ENCODE peak calls at places on chromosomes 6 and 20, in four cellular contexts. One of them, this sample, is unnamed.
A peak's percentile ranks its signal among the peaks of the same experiment; 100 is the strongest.

GRCh38 chr6:168886964-168887363 is 366.7 kb downstream of the THBS2 start:
- DNase-seq in transverse colon: no peak
- DNase-seq in GM12878: no peak
- DNase-seq in ovary: no peak
- DNase-seq in this sample: no peak

GRCh38 chr6:28880894-28881780 is 42.6 kb downstream of the TRIM27 start:
- DNase-seq in transverse colon: peak; percentile 71
- DNase-seq in GM12878: no peak
- DNase-seq in ovary: peak; percentile 87
- DNase-seq in this sample: peak; percentile 82

GRCh38 chr6:17768388-17768787 is 61.7 kb upstream of the NUP153 start:
- DNase-seq in GM12878: no peak
- DNase-seq in transverse colon: no peak
- DNase-seq in ovary: no peak
- DNase-seq in this sample: no peak

GRCh38 chr6:2659882-2660281 is 90.8 kb downstream of the MYLK4 start:
- DNase-seq in ovary: no peak
- DNase-seq in GM12878: no peak
- DNase-seq in transverse colon: no peak
- DNase-seq in this sample: no peak

GRCh38 chr6:65182681-65183080 is 524.3 kb downstream of the EYS start:
- DNase-seq in ovary: peak; percentile 3
- DNase-seq in GM12878: no peak
- DNase-seq in transverse colon: no peak
- DNase-seq in this sample: no peak

GRCh38 chr6:20424679-20425078 is 23.0 kb downstream of the E2F3 start:
- DNase-seq in transverse colon: no peak
- DNase-seq in GM12878: no peak
- DNase-seq in ovary: no peak
- DNase-seq in this sample: no peak

GRCh38 chr6:100121854-100122609 is 128.0 kb upstream of the MCHR2 start:
- DNase-seq in transverse colon: no peak
- DNase-seq in GM12878: no peak
- DNase-seq in ovary: no peak
- DNase-seq in this sample: no peak

GRCh38 chr20:56800088-56800487 is 171.0 kb downstream of the TFAP2C start:
- DNase-seq in transverse colon: no peak
- DNase-seq in GM12878: no peak
- DNase-seq in ovary: no peak
- DNase-seq in this sample: no peak

GRCh38 chr6:12175626-12176025 is 114.5 kb upstream of the EDN1 start:
- DNase-seq in GM12878: no peak
- DNase-seq in transverse colon: no peak
- DNase-seq in ovary: no peak
- DNase-seq in this sample: no peak

GRCh38 chr20:62888406-62888805 is 26.8 kb upstream of the TCFL5 start:
- DNase-seq in transverse colon: no peak
- DNase-seq in ovary: no peak
- DNase-seq in GM12878: no peak
- DNase-seq in this sample: no peak
- H3K36me3 ChIP-seq in transverse colon: peaks cover 1% of the 10 kb centered on the region
- H3K36me3 ChIP-seq in ovary: no peaks in the 10 kb centered on the region
- H3K36me3 ChIP-seq in GM12878: peaks cover 26% of the 10 kb centered on the region
- H3K36me3 ChIP-seq in this sample: peaks cover 47% of the 10 kb centered on the region

GRCh38 chr6:14647311-14647710 is 529.7 kb downstream of the CD83 start:
- DNase-seq in transverse colon: no peak
- DNase-seq in GM12878: no peak
- DNase-seq in ovary: no peak
- DNase-seq in this sample: peak; percentile 87
- TF ChIP-seq EP300 in transverse colon: peak; percentile 57
- TF ChIP-seq EP300 in GM12878: no peak
- TF ChIP-seq EP300 in ovary: no peak
- TF ChIP-seq EP300 in this sample: no peak

GRCh38 chr20:62158088-62158400 is 14.5 kb downstream of the SS18L1 start:
- DNase-seq in ovary: no peak
- DNase-seq in transverse colon: no peak
- DNase-seq in GM12878: no peak
- DNase-seq in this sample: no peak
- H3K36me3 ChIP-seq in ovary: no peaks in the 10 kb centered on the region
- H3K36me3 ChIP-seq in transverse colon: no peaks in the 10 kb centered on the region
- H3K36me3 ChIP-seq in GM12878: peaks cover 31% of the 10 kb centered on the region
- H3K36me3 ChIP-seq in this sample: peaks cover 37% of the 10 kb centered on the region

DNA sequence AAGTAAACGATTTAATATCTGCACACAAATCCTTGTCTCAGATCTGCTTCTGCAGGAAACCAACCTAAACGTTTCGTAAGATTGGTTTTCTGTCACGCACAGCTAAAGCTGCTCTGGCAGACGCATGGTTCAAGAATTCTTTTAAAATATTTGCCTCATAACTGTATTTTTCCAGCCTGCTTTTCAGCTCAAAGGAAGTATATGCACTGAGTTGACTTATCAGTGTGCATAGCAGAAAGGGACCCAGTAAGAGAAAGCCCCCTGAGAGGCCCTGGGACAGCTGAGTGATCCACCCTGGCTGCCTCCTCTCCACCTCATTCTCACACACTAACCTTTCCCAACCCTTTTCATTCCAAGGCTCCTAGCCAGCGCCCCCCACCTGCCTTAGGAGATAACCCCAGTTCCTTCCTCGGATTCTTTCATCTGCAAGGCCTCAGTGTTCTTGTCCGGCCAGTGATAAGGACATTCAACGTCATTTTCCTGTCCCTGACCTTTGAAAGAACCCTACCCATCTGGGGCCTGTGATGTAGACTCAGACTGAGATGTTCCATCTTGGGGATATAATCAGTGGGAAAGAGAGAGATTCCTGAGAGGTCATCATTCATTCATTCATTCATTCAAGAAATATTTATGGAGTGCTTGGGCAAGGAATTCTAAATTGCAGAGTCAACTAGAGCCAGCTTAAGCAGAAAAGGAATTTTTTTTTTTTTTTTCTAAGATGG is 22.4 kb upstream of the SLC9A8 start:
- DNase-seq in GM12878: no peak
- DNase-seq in ovary: peak; percentile 57
- DNase-seq in transverse colon: no peak
- DNase-seq in this sample: no peak
- TF ChIP-seq EP300 in GM12878: no peak
- TF ChIP-seq EP300 in ovary: peak; percentile 38
- TF ChIP-seq EP300 in transverse colon: no peak
- TF ChIP-seq EP300 in this sample: no peak

DNA sequence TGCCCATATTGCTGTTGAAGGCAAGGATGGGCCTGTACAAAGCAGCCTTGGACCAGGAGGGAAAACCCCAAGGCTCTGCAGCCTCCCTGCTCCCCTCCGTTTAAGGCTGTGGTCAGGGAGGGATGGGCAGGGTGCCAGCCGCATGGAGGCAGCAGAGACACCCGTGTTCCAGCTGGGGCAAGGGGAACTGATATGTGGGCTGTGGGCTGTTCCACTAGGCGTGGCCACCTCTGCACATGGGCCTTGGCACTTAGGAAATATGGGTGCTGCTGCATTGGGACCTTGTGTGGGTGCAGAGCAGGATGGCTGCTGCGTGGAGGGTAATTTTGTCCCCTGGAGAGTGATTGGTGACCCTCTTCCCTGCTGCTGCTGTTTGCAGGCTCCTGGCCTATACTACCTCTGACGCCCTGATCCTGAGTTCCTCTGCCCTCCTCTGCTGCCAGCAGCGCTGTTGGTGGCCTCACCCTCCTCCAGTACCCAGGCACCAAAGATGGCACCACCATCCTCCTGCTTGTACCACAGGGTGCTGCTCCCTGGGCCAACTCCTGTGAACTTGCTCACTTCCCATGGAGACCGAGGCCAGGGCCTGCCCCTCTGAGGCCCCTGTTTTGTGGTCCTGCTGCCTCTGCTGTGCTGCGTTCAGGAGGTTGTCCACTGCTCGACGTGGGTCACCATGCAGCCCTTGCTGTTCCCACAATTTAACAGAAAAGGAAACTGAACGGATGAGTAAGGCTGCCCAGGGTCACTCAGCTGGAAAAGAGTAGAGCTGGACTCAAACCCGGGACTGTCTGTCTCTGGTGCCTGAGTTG is 35.3 kb downstream of the PANK2 start:
- DNase-seq in GM12878: no peak
- DNase-seq in transverse colon: no peak
- DNase-seq in ovary: no peak
- DNase-seq in this sample: no peak
- H3K36me3 ChIP-seq in GM12878: peaks cover 26% of the 10 kb centered on the region
- H3K36me3 ChIP-seq in transverse colon: peaks cover 2% of the 10 kb centered on the region
- H3K36me3 ChIP-seq in ovary: no peaks in the 10 kb centered on the region
- H3K36me3 ChIP-seq in this sample: peaks cover 31% of the 10 kb centered on the region

GRCh38 chr6:44034391-44034861 is 92.8 kb downstream of the MRPL14 start:
- DNase-seq in ovary: no peak
- DNase-seq in GM12878: no peak
- DNase-seq in transverse colon: no peak
- DNase-seq in this sample: peak; percentile 61

GRCh38 chr6:44036196-44036595 is 91.1 kb downstream of the MRPL14 start:
- DNase-seq in GM12878: no peak
- DNase-seq in transverse colon: no peak
- DNase-seq in ovary: no peak
- DNase-seq in this sample: peak; percentile 34

GRCh38 chr6:44035621-44036020 is 91.6 kb downstream of the MRPL14 start:
- DNase-seq in ovary: no peak
- DNase-seq in GM12878: no peak
- DNase-seq in transverse colon: no peak
- DNase-seq in this sample: peak; percentile 70

GRCh38 chr6:44036699-44037101 is 90.6 kb downstream of the MRPL14 start:
- DNase-seq in ovary: no peak
- DNase-seq in transverse colon: no peak
- DNase-seq in GM12878: no peak
- DNase-seq in this sample: peak; percentile 40

GRCh38 chr6:44034931-44035345 is 92.3 kb downstream of the MRPL14 start:
- DNase-seq in ovary: no peak
- DNase-seq in GM12878: no peak
- DNase-seq in transverse colon: no peak
- DNase-seq in this sample: peak; percentile 57
- TF ChIP-seq EP300 in ovary: no peak
- TF ChIP-seq EP300 in GM12878: no peak
- TF ChIP-seq EP300 in transverse colon: no peak
- TF ChIP-seq EP300 in this sample: no peak

DNA sequence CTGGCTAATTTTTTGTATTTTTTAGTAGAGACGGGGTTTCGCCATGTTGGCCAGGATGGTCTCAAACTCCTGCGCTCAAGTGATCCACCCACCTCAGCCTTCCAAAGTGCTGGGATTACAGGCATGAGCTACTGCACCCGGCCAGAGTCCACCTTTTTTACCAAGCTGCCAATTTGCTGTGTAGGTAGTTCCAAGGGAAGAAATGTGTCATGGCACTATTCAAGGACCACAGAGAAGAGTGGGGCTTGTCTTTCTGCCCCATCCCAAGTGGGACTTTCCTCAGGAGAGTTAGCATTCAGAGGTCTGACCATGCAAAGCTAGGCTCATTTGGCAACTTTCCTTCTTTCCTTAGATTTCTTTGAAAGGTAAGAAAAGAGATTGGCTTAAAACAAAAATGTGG is 111.9 kb upstream of the TRAF3IP2 start:
- DNase-seq in ovary: no peak
- DNase-seq in GM12878: no peak
- DNase-seq in transverse colon: no peak
- DNase-seq in this sample: no peak
- H3K36me3 ChIP-seq in ovary: no peaks in the 10 kb centered on the region
- H3K36me3 ChIP-seq in GM12878: peaks cover 30% of the 10 kb centered on the region
- H3K36me3 ChIP-seq in transverse colon: no peaks in the 10 kb centered on the region
- H3K36me3 ChIP-seq in this sample: no peaks in the 10 kb centered on the region

This sample was measured in sigmoid colon.